ENCODE peak calls at places on chromosomes 5 and 9, in four cellular contexts. One of them, this sample, is unnamed.

GRCh38 chr9:70101265-70101664 is 57.6 kb downstream of the MAMDC2 start:
- DNase-seq in neural progenitor cell: no peak
- DNase-seq in cardiac fibroblast: peak
- DNase-seq in A549: no peak
- DNase-seq in this sample: peak

GRCh38 chr9:23677446-23677845 is 148.6 kb downstream of the ELAVL2 start:
- DNase-seq in neural progenitor cell: no peak
- DNase-seq in cardiac fibroblast: no peak
- DNase-seq in A549: no peak
- DNase-seq in this sample: no peak

GRCh38 chr5:34522599-34523381 is 133.3 kb upstream of the RAI14 start:
- DNase-seq in neural progenitor cell: peak
- DNase-seq in cardiac fibroblast: peak
- DNase-seq in A549: peak
- DNase-seq in this sample: peak

GRCh38 chr5:131129306-131129705 is 35.8 kb downstream of the HINT1 start:
- DNase-seq in neural progenitor cell: no peak
- DNase-seq in cardiac fibroblast: no peak
- DNase-seq in A549: no peak
- DNase-seq in this sample: no peak

GRCh38 chr5:56305551-56305950 is 72.4 kb upstream of the ANKRD55 start:
- DNase-seq in neural progenitor cell: no peak
- DNase-seq in cardiac fibroblast: no peak
- DNase-seq in A549: no peak
- DNase-seq in this sample: no peak

GRCh38 chr5:168609806-168610482 is 30.8 kb upstream of the PANK3 start:
- DNase-seq in neural progenitor cell: no peak
- DNase-seq in cardiac fibroblast: no peak
- DNase-seq in A549: no peak
- DNase-seq in this sample: no peak

GRCh38 chr9:121598167-121599000 is 53.0 kb upstream of the DAB2IP start:
- DNase-seq in neural progenitor cell: peak
- DNase-seq in cardiac fibroblast: peak
- DNase-seq in A549: no peak
- DNase-seq in this sample: peak

GRCh38 chr9:69155341-69156030 is 18.6 kb upstream of the TJP2 start:
- DNase-seq in neural progenitor cell: no peak
- DNase-seq in cardiac fibroblast: no peak
- DNase-seq in A549: no peak
- DNase-seq in this sample: no peak

GRCh38 chr5:60577116-60577515 is 122.8 kb downstream of the DEPDC1B start:
- DNase-seq in neural progenitor cell: no peak
- DNase-seq in cardiac fibroblast: no peak
- DNase-seq in A549: no peak
- DNase-seq in this sample: peak

GRCh38 chr9:134981001-134981400 is 63.3 kb upstream of the FCN1 start:
- DNase-seq in neural progenitor cell: no peak
- DNase-seq in cardiac fibroblast: no peak
- DNase-seq in A549: no peak
- DNase-seq in this sample: no peak

GRCh38 chr5:33299621-33300208 is 141.1 kb upstream of the TARS1 start:
- DNase-seq in neural progenitor cell: peak
- DNase-seq in cardiac fibroblast: peak
- DNase-seq in A549: peak
- DNase-seq in this sample: peak

GRCh38 chr9:214488-215448 is at the start of gene DOCK8:
- DNase-seq in neural progenitor cell: peak
- DNase-seq in cardiac fibroblast: peak
- DNase-seq in A549: peak
- DNase-seq in this sample: peak

GRCh38 chr9:119009253-119009652 is 360.0 kb downstream of the BRINP1 start:
- DNase-seq in neural progenitor cell: no peak
- DNase-seq in cardiac fibroblast: no peak
- DNase-seq in A549: no peak
- DNase-seq in this sample: no peak

GRCh38 chr9:97873877-97874276 is 20.9 kb downstream of the FOXE1 start:
- DNase-seq in neural progenitor cell: no peak
- DNase-seq in cardiac fibroblast: peak
- DNase-seq in A549: peak
- DNase-seq in this sample: peak

GRCh38 chr9:91178281-91179236 is 183.2 kb downstream of the AUH start:
- DNase-seq in neural progenitor cell: no peak
- DNase-seq in cardiac fibroblast: no peak
- DNase-seq in A549: no peak
- DNase-seq in this sample: no peak

GRCh38 chr5:66958984-66959641 is 237.5 kb downstream of the CD180 start:
- DNase-seq in neural progenitor cell: peak
- DNase-seq in cardiac fibroblast: peak
- DNase-seq in A549: no peak
- DNase-seq in this sample: peak

GRCh38 chr5:36273809-36274526 is 27.7 kb downstream of the RANBP3L start:
- DNase-seq in neural progenitor cell: no peak
- DNase-seq in cardiac fibroblast: no peak
- DNase-seq in A549: no peak
- DNase-seq in this sample: no peak

GRCh38 chr5:17187401-17187800 is 30.0 kb upstream of the BASP1 start:
- DNase-seq in neural progenitor cell: no peak
- DNase-seq in cardiac fibroblast: peak
- DNase-seq in A549: no peak
- DNase-seq in this sample: no peak

GRCh38 chr5:175246242-175246891 is 197.6 kb downstream of the DRD1 start:
- DNase-seq in neural progenitor cell: no peak
- DNase-seq in cardiac fibroblast: peak
- DNase-seq in A549: peak
- DNase-seq in this sample: peak

GRCh38 chr9:69899491-69899890 is 78.9 kb downstream of the CFAP95 start:
- DNase-seq in neural progenitor cell: no peak
- DNase-seq in cardiac fibroblast: no peak
- DNase-seq in A549: no peak
- DNase-seq in this sample: no peak

GRCh38 chr5:176573564-176574296 is 24.6 kb downstream of the CDHR2 start:
- DNase-seq in neural progenitor cell: peak
- DNase-seq in cardiac fibroblast: peak
- DNase-seq in A549: peak
- DNase-seq in this sample: peak

GRCh38 chr9:88922091-88922490 is 69.2 kb upstream of the S1PR3 start:
- DNase-seq in neural progenitor cell: no peak
- DNase-seq in cardiac fibroblast: no peak
- DNase-seq in A549: no peak
- DNase-seq in this sample: no peak

GRCh38 chr9:127351182-127352166 is 45.5 kb upstream of the SLC2A8 start:
- DNase-seq in neural progenitor cell: no peak
- DNase-seq in cardiac fibroblast: no peak
- DNase-seq in A549: no peak
- DNase-seq in this sample: no peak

GRCh38 chr9:130289711-130290241 is 24.2 kb downstream of the HMCN2 start:
- DNase-seq in neural progenitor cell: no peak
- DNase-seq in cardiac fibroblast: no peak
- DNase-seq in A549: no peak
- DNase-seq in this sample: no peak

GRCh38 chr9:126822278-126822677 is 17.4 kb downstream of the ZBTB43 start:
- DNase-seq in neural progenitor cell: no peak
- DNase-seq in cardiac fibroblast: no peak
- DNase-seq in A549: no peak
- DNase-seq in this sample: no peak

GRCh38 chr5:82129723-82130285 is 148.3 kb downstream of the RPS23 start:
- DNase-seq in neural progenitor cell: peak
- DNase-seq in cardiac fibroblast: no peak
- DNase-seq in A549: no peak
- DNase-seq in this sample: no peak

GRCh38 chr5:169114466-169114865 is 186.5 kb downstream of the SLIT3 start:
- DNase-seq in neural progenitor cell: no peak
- DNase-seq in cardiac fibroblast: no peak
- DNase-seq in A549: no peak
- DNase-seq in this sample: no peak

GRCh38 chr9:89405832-89406231 is 87.5 kb downstream of the SECISBP2 start:
- DNase-seq in neural progenitor cell: no peak
- DNase-seq in cardiac fibroblast: no peak
- DNase-seq in A549: no peak
- DNase-seq in this sample: peak

GRCh38 chr5:155943516-155944407 is 383.2 kb upstream of the SGCD start:
- DNase-seq in neural progenitor cell: peak
- DNase-seq in cardiac fibroblast: peak
- DNase-seq in A549: peak
- DNase-seq in this sample: peak

GRCh38 chr5:15027764-15028163 is 156.2 kb upstream of the ANKH start:
- DNase-seq in neural progenitor cell: no peak
- DNase-seq in cardiac fibroblast: no peak
- DNase-seq in A549: no peak
- DNase-seq in this sample: no peak

GRCh38 chr5:15023846-15024245 is 152.3 kb upstream of the ANKH start:
- DNase-seq in neural progenitor cell: no peak
- DNase-seq in cardiac fibroblast: no peak
- DNase-seq in A549: no peak
- DNase-seq in this sample: no peak

GRCh38 chr5:15026011-15026481 is 154.5 kb upstream of the ANKH start:
- DNase-seq in neural progenitor cell: no peak
- DNase-seq in cardiac fibroblast: no peak
- DNase-seq in A549: no peak
- DNase-seq in this sample: no peak

GRCh38 chr5:15026944-15027343 is 155.4 kb upstream of the ANKH start:
- DNase-seq in neural progenitor cell: no peak
- DNase-seq in cardiac fibroblast: no peak
- DNase-seq in A549: no peak
- DNase-seq in this sample: no peak

DNA sequence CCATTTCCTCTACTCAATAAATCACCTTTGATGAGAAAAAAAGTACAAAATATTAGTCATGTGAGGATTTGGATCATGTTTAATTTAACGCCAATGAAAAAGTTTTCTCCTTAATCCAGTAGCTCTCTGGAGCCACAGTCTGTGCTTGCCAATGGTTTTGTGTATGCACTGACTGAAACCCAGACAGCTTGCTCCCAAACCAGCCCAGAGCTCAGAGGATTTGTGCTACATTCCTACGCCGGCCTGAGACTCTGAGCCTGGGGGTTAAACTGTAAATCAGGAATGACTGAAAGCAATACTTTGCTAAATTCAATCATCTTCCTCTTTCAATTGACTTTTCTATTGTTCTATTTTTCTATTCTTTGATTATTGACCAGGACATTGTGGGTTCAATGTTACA is 154.9 kb upstream of the ANKH start:
- DNase-seq in neural progenitor cell: no peak
- DNase-seq in cardiac fibroblast: no peak
- DNase-seq in A549: no peak
- DNase-seq in this sample: no peak
- H3K4me3 ChIP-seq in neural progenitor cell: no peak
- H3K4me3 ChIP-seq in cardiac fibroblast: no peak
- H3K4me3 ChIP-seq in A549: no peak
- H3K4me3 ChIP-seq in this sample: no peak

DNA sequence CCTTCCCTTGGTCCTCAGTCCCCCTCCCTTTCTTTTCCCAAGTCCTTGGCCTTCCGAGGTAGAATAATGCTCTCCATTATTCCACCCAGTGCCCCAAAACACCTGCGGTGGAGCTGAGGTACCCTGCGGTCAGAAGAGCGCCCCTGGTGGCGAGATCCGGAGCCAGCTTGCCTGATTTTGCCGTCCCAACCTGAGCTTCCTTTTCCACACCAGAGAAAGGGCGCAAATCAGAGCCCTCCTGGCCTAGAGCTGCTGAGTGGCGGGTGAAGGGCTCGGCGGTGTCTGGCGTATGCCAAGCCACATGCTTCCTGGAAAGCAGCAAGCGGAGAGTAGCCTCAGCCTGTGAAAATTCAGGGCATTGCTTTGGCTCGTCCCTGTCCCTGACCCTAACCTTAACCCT is 21.1 kb upstream of the CARTPT start:
- DNase-seq in neural progenitor cell: peak
- DNase-seq in cardiac fibroblast: no peak
- DNase-seq in A549: no peak
- DNase-seq in this sample: no peak
- TF ChIP-seq CTCF in neural progenitor cell: peak
- TF ChIP-seq CTCF in cardiac fibroblast: peak
- TF ChIP-seq CTCF in A549: peak
- TF ChIP-seq CTCF in this sample: peak

DNA sequence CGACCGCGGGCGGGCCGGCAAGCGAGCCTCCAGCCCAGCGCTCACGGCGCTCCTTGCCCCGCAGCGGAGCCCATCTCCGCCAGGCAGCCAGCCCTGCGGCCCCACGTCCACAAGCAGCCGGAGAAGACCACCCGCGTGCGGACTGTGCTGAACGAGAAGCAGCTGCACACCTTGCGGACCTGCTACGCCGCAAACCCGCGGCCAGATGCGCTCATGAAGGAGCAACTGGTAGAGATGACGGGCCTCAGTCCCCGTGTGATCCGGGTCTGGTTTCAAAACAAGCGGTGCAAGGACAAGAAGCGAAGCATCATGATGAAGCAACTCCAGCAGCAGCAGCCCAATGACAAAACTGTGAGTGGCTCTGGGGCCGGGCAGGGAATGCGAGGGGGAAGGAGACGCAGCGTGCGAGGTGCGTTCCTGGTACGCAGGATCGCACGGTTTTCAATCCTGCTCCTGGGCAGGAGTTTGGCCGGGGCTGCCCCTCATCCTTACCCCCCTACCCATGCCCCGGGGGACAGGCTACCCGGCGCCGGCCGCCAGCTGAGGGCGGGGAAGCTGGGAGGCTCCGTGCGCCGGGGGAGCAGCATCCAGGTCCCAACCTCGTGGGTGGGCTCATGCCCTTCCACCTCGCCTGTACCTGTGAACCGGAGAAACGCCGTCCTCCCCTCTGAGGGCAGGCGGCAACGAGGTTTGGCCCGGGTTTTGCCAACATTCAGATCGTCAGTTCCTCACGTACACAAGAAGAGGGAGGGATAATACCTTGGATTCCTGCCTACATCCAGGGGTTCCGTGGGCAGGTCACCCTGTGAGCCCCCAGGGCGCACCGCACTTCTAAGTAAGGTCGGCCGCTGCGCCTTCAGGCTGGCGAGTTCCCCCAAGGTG is 6.6 kb downstream of the ISL1 start:
- DNase-seq in neural progenitor cell: no peak
- DNase-seq in cardiac fibroblast: no peak
- DNase-seq in A549: no peak
- DNase-seq in this sample: no peak
- H3K4me3 ChIP-seq in neural progenitor cell: peak
- H3K4me3 ChIP-seq in cardiac fibroblast: no peak
- H3K4me3 ChIP-seq in A549: no peak
- H3K4me3 ChIP-seq in this sample: no peak

GRCh38 chr5:103273952-103274351 is 15.4 kb downstream of the MACIR start:
- DNase-seq in neural progenitor cell: no peak
- DNase-seq in cardiac fibroblast: no peak
- DNase-seq in A549: no peak
- DNase-seq in this sample: no peak
- TF ChIP-seq CTCF in neural progenitor cell: no peak
- TF ChIP-seq CTCF in cardiac fibroblast: no peak
- TF ChIP-seq CTCF in A549: no peak
- TF ChIP-seq CTCF in this sample: no peak